ENCODE peak calls at places on chromosomes 3 and 15, in seven cellular contexts. W is endodermal cell, V is RCC 7860, P is pons, R is germinal center, I is AG08396, A is foreskin fibroblast. T is an unnamed sample.

GRCh38 chr3:48189321-48189720 is 1.1 kb upstream of the CDC25A start:
- DNase-seq in W (no peak), V (no peak), P (no peak), R (no peak), I (no peak), A (no peak), T (no peak)

GRCh38 chr3:21562225-21562624 is 188.8 kb downstream of the ZNF385D start:
- DNase-seq in W (no peak), V (no peak), P (no peak), R (no peak), I (no peak), A (peak; percentile 8), T (peak; percentile 1)

GRCh38 chr3:33385423-33385822 is 54.8 kb downstream of the UBP1 start:
- DNase-seq in W (no peak), V (peak; percentile 4), P (no peak), R (no peak), I (no peak), A (no peak), T (no peak)

GRCh38 chr15:100920516-100921135 is 1.5 kb downstream of the LRRK1 start:
- DNase-seq in W (no peak), V (no peak), P (no peak), R (peak; percentile 48), I (no peak), A (no peak), T (no peak)

GRCh38 chr3:26369133-26369532 is 253.4 kb upstream of the LRRC3B start:
- DNase-seq in W (peak; percentile 64), V (no peak), P (no peak), R (no peak), I (no peak), A (no peak), T (no peak)

GRCh38 chr15:40002295-40002694 is 36.7 kb downstream of the SRP14 start:
- DNase-seq in W (peak; percentile 59), V (no peak), P (no peak), R (no peak), I (peak; percentile 25), A (no peak), T (no peak)

GRCh38 chr3:59463253-59463652 is 413.4 kb upstream of the CFAP20DC start:
- DNase-seq in W (no peak), V (no peak), P (no peak), R (no peak), I (no peak), A (no peak), T (no peak)

GRCh38 chr3:50168791-50169190 is 13.7 kb downstream of the SEMA3F start:
- DNase-seq in W (no peak), V (no peak), P (no peak), R (no peak), I (no peak), A (no peak), T (no peak)

GRCh38 chr15:76866008-76866407 is 39.1 kb downstream of the SCAPER start:
- DNase-seq in W (no peak), V (no peak), P (no peak), R (no peak), I (no peak), A (no peak), T (no peak)

GRCh38 chr3:194189243-194189791 is 53.4 kb downstream of the HES1 start:
- DNase-seq in W (no peak), V (no peak), P (no peak), R (no peak), I (no peak), A (no peak), T (no peak)

GRCh38 chr3:189099505-189100290 is 72.1 kb upstream of the TPRG1 start:
- DNase-seq in W (no peak), V (no peak), P (no peak), R (no peak), I (no peak), A (no peak), T (no peak)

GRCh38 chr3:154921351-154921750 is 158.8 kb upstream of the MME start:
- DNase-seq in W (no peak), V (no peak), P (no peak), R (no peak), I (no peak), A (no peak), T (no peak)

GRCh38 chr15:74433592-74434259 is at the start of gene SEMA7A:
- DNase-seq in W (peak; percentile 98), V (peak; percentile 74), P (peak; percentile 82), R (peak; percentile 95), I (peak; percentile 97), A (peak; percentile 83), T (peak; percentile 55)

GRCh38 chr15:89680282-89680873 is 1.2 kb upstream of the PLIN1 start:
- DNase-seq in W (no peak), V (no peak), P (peak; percentile 53), R (no peak), I (peak; percentile 63), A (peak; percentile 79), T (no peak)

GRCh38 chr3:13528217-13528801 is 20.6 kb upstream of the FBLN2 start:
- DNase-seq in W (peak; percentile 89), V (no peak), P (no peak), R (no peak), I (no peak), A (no peak), T (no peak)

GRCh38 chr3:32203854-32204253 is 34.6 kb upstream of the CMTM8 start:
- DNase-seq in W (no peak), V (no peak), P (no peak), R (no peak), I (no peak), A (peak; percentile 38), T (no peak)

GRCh38 chr3:148379763-148380162 is 317.9 kb upstream of the AGTR1 start:
- DNase-seq in W (no peak), V (peak; percentile 49), P (peak; percentile 51), R (no peak), I (peak; percentile 14), A (peak; percentile 34), T (peak; percentile 75)

GRCh38 chr3:124267406-124267805 is 275.5 kb upstream of the ROPN1 start:
- DNase-seq in W (no peak), V (no peak), P (no peak), R (no peak), I (no peak), A (no peak), T (peak; percentile 66)

GRCh38 chr3:66675383-66675782 is 174.6 kb upstream of the LRIG1 start:
- DNase-seq in W (no peak), V (no peak), P (no peak), R (no peak), I (no peak), A (peak; percentile 55), T (no peak)

T was measured in kidney glomerular epithelial cell.